ENCODE peak calls at places on chromosome 17, in ten cellular contexts. U, R, J, P, O, C, I, N, G and V are unnamed samples.

GRCh38 chr17:56966277-56966676 is 5.4 kb upstream of the COIL start:
- DNase-seq in U (no peak), R (no peak), J (no peak), P (no peak), O (no peak), C (no peak), I (no peak), N (peak), G (no peak), V (no peak)

GRCh38 chr17:57874434-57875108 is 24.7 kb upstream of the MRPS23 start:
- DNase-seq in U (peak), R (peak), J (peak), P (no peak), O (peak), C (peak), I (peak), N (no peak), G (no peak), V (peak)

GRCh38 chr17:15414502-15415348 is 52.7 kb downstream of the CDRT4 start:
- DNase-seq in U (peak), R (peak), J (no peak), P (no peak), O (peak), C (no peak), I (no peak), N (no peak), G (no peak), V (no peak)

GRCh38 chr17:28716740-28717577 is 709 bp downstream of the RAB34 start:
- DNase-seq in U (no peak), R (peak), J (peak), P (no peak), O (no peak), C (peak), I (no peak), N (no peak), G (no peak), V (peak)

GRCh38 chr17:47267354-47267828 is 13.8 kb downstream of the ITGB3 start:
- DNase-seq in U (no peak), R (peak), J (no peak), P (no peak), O (no peak), C (peak), I (peak), N (no peak), G (no peak), V (no peak)

GRCh38 chr17:62807812-62808575 is at the start of gene MARCHF10:
- DNase-seq in U (no peak), R (no peak), J (peak), P (no peak), O (no peak), C (peak), I (no peak), N (peak), G (peak), V (no peak)

GRCh38 chr17:50129946-50130777 is at the start of gene SAMD14:
- DNase-seq in U (peak), R (peak), J (no peak), P (no peak), O (no peak), C (peak), I (no peak), N (no peak), G (no peak), V (no peak)

GRCh38 chr17:81870155-81870977 is 771 bp downstream of the ARHGDIA start:
- DNase-seq in U (no peak), R (peak), J (no peak), P (no peak), O (peak), C (peak), I (peak), N (no peak), G (peak), V (peak)

GRCh38 chr17:75754378-75755204 is 10.4 kb downstream of the GALK1 start:
- DNase-seq in U (no peak), R (no peak), J (no peak), P (no peak), O (no peak), C (no peak), I (no peak), N (no peak), G (no peak), V (no peak)

GRCh38 chr17:8175795-8176196 is 384 bp downstream of the TMEM107 start:
- DNase-seq in U (no peak), R (no peak), J (peak), P (no peak), O (no peak), C (no peak), I (no peak), N (no peak), G (no peak), V (no peak)

GRCh38 chr17:6444573-6445335 is 499 bp downstream of the PIMREG start:
- DNase-seq in U (no peak), R (no peak), J (no peak), P (no peak), O (no peak), C (no peak), I (no peak), N (no peak), G (peak), V (no peak)

GRCh38 chr17:76673729-76674128 is 30.2 kb upstream of the ST6GALNAC1 start:
- DNase-seq in U (no peak), R (no peak), J (no peak), P (no peak), O (no peak), C (peak), I (no peak), N (no peak), G (no peak), V (no peak)

GRCh38 chr17:81097134-81097942 is 62.4 kb downstream of the BAIAP2 start:
- DNase-seq in U (peak), R (peak), J (peak), P (peak), O (peak), C (peak), I (peak), N (no peak), G (peak), V (peak)

GRCh38 chr17:83170571-83171260 is 91.3 kb downstream of the METRNL start:
- DNase-seq in U (no peak), R (no peak), J (no peak), P (no peak), O (no peak), C (no peak), I (no peak), N (no peak), G (peak), V (no peak)

GRCh38 chr17:27378482-27379200 is 77.6 kb upstream of the KSR1 start:
- DNase-seq in U (peak), R (no peak), J (no peak), P (no peak), O (no peak), C (peak), I (no peak), N (no peak), G (no peak), V (peak)

GRCh38 chr17:15261818-15262290 is 3.3 kb downstream of the PMP22 start:
- DNase-seq in U (peak), R (peak), J (no peak), P (no peak), O (peak), C (peak), I (peak), N (no peak), G (no peak), V (peak)

GRCh38 chr17:21177854-21178600 is 35.9 kb downstream of the TMEM11 start:
- DNase-seq in U (no peak), R (no peak), J (no peak), P (no peak), O (no peak), C (no peak), I (no peak), N (no peak), G (no peak), V (peak)